ENCODE peak calls at places on chromosomes 2 and 18, in seven cellular contexts. One of them, this sample, is unnamed.

GRCh38 chr2:28009732-28010131 is 119.2 kb downstream of the BABAM2 start:
- DNase-seq in T-helper 1 cell: no peak
- DNase-seq in GM03348: no peak
- DNase-seq in Karpas-422: no peak
- DNase-seq in NCI-H1436: no peak
- DNase-seq in HL-60: no peak
- DNase-seq in NCI-H1092 treated with DMSO at 0.1 percent for 48 hours: no peak
- DNase-seq in this sample: peak

GRCh38 chr2:23632386-23632785 is 247.4 kb downstream of the KLHL29 start:
- DNase-seq in Karpas-422: no peak
- DNase-seq in HL-60: no peak
- DNase-seq in T-helper 1 cell: no peak
- DNase-seq in NCI-H1436: no peak
- DNase-seq in GM03348: no peak
- DNase-seq in NCI-H1092 treated with DMSO at 0.1 percent for 48 hours: no peak
- DNase-seq in this sample: no peak

GRCh38 chr2:177682006-177682405 is 289.4 kb downstream of the AGPS start:
- DNase-seq in NCI-H1092 treated with DMSO at 0.1 percent for 48 hours: no peak
- DNase-seq in GM03348: no peak
- DNase-seq in HL-60: no peak
- DNase-seq in T-helper 1 cell: no peak
- DNase-seq in NCI-H1436: no peak
- DNase-seq in Karpas-422: no peak
- DNase-seq in this sample: no peak

GRCh38 chr2:70553334-70553583 is 367 bp downstream of the TGFA start:
- DNase-seq in HL-60: no peak
- DNase-seq in Karpas-422: no peak
- DNase-seq in GM03348: no peak
- DNase-seq in T-helper 1 cell: no peak
- DNase-seq in NCI-H1436: no peak
- DNase-seq in NCI-H1092 treated with DMSO at 0.1 percent for 48 hours: peak
- DNase-seq in this sample: no peak

GRCh38 chr2:176494949-176495353 is 225.7 kb downstream of the MTX2 start:
- DNase-seq in T-helper 1 cell: no peak
- DNase-seq in HL-60: peak
- DNase-seq in NCI-H1092 treated with DMSO at 0.1 percent for 48 hours: no peak
- DNase-seq in NCI-H1436: no peak
- DNase-seq in Karpas-422: peak
- DNase-seq in GM03348: peak
- DNase-seq in this sample: no peak

GRCh38 chr2:83253848-83254247 is 1205.2 kb downstream of the SUCLG1 start:
- DNase-seq in Karpas-422: no peak
- DNase-seq in GM03348: no peak
- DNase-seq in NCI-H1436: no peak
- DNase-seq in HL-60: no peak
- DNase-seq in T-helper 1 cell: no peak
- DNase-seq in NCI-H1092 treated with DMSO at 0.1 percent for 48 hours: no peak
- DNase-seq in this sample: no peak

GRCh38 chr18:9260388-9261380 is 73.9 kb upstream of the TWSG1 start:
- DNase-seq in GM03348: no peak
- DNase-seq in Karpas-422: no peak
- DNase-seq in NCI-H1436: no peak
- DNase-seq in HL-60: no peak
- DNase-seq in T-helper 1 cell: no peak
- DNase-seq in NCI-H1092 treated with DMSO at 0.1 percent for 48 hours: no peak
- DNase-seq in this sample: no peak

GRCh38 chr2:96099861-96100798 is 16.2 kb downstream of the ADRA2B start:
- DNase-seq in NCI-H1092 treated with DMSO at 0.1 percent for 48 hours: no peak
- DNase-seq in HL-60: no peak
- DNase-seq in Karpas-422: no peak
- DNase-seq in NCI-H1436: no peak
- DNase-seq in T-helper 1 cell: no peak
- DNase-seq in GM03348: no peak
- DNase-seq in this sample: no peak

GRCh38 chr2:120934891-120935338 is 199.2 kb downstream of the GLI2 start:
- DNase-seq in T-helper 1 cell: no peak
- DNase-seq in Karpas-422: no peak
- DNase-seq in NCI-H1092 treated with DMSO at 0.1 percent for 48 hours: no peak
- DNase-seq in HL-60: no peak
- DNase-seq in GM03348: peak
- DNase-seq in NCI-H1436: no peak
- DNase-seq in this sample: peak

GRCh38 chr2:72142743-72143440 is 4.8 kb downstream of the CYP26B1 start:
- DNase-seq in NCI-H1092 treated with DMSO at 0.1 percent for 48 hours: no peak
- DNase-seq in Karpas-422: no peak
- DNase-seq in T-helper 1 cell: no peak
- DNase-seq in HL-60: no peak
- DNase-seq in GM03348: peak
- DNase-seq in NCI-H1436: no peak
- DNase-seq in this sample: no peak

GRCh38 chr2:98412751-98413445 is 31.8 kb upstream of the INPP4A start:
- DNase-seq in T-helper 1 cell: no peak
- DNase-seq in NCI-H1436: peak
- DNase-seq in HL-60: peak
- DNase-seq in GM03348: peak
- DNase-seq in Karpas-422: peak
- DNase-seq in NCI-H1092 treated with DMSO at 0.1 percent for 48 hours: peak
- DNase-seq in this sample: peak

GRCh38 chr2:158923641-158924040 is 44.8 kb upstream of the TANC1 start:
- DNase-seq in Karpas-422: no peak
- DNase-seq in T-helper 1 cell: no peak
- DNase-seq in HL-60: no peak
- DNase-seq in NCI-H1092 treated with DMSO at 0.1 percent for 48 hours: no peak
- DNase-seq in NCI-H1436: no peak
- DNase-seq in GM03348: no peak
- DNase-seq in this sample: no peak

GRCh38 chr2:5690231-5690630 is 2.0 kb upstream of the SOX11 start:
- DNase-seq in Karpas-422: no peak
- DNase-seq in HL-60: no peak
- DNase-seq in GM03348: no peak
- DNase-seq in NCI-H1436: no peak
- DNase-seq in NCI-H1092 treated with DMSO at 0.1 percent for 48 hours: peak
- DNase-seq in T-helper 1 cell: no peak
- DNase-seq in this sample: no peak

GRCh38 chr18:34772887-34773286 is 62.8 kb downstream of the DTNA start:
- DNase-seq in NCI-H1092 treated with DMSO at 0.1 percent for 48 hours: no peak
- DNase-seq in T-helper 1 cell: no peak
- DNase-seq in Karpas-422: no peak
- DNase-seq in GM03348: peak
- DNase-seq in NCI-H1436: no peak
- DNase-seq in HL-60: peak
- DNase-seq in this sample: peak

GRCh38 chr2:111662039-111662740 is 221.8 kb downstream of the ANAPC1 start:
- DNase-seq in Karpas-422: no peak
- DNase-seq in NCI-H1092 treated with DMSO at 0.1 percent for 48 hours: no peak
- DNase-seq in HL-60: no peak
- DNase-seq in NCI-H1436: no peak
- DNase-seq in GM03348: peak
- DNase-seq in T-helper 1 cell: no peak
- DNase-seq in this sample: peak

GRCh38 chr2:156956161-156956560 is 301.3 kb upstream of the GALNT5 start:
- DNase-seq in NCI-H1092 treated with DMSO at 0.1 percent for 48 hours: no peak
- DNase-seq in T-helper 1 cell: no peak
- DNase-seq in Karpas-422: no peak
- DNase-seq in HL-60: no peak
- DNase-seq in NCI-H1436: no peak
- DNase-seq in GM03348: no peak
- DNase-seq in this sample: peak

GRCh38 chr2:16952805-16953204 is 287.2 kb upstream of the CYRIA start:
- DNase-seq in GM03348: no peak
- DNase-seq in HL-60: no peak
- DNase-seq in T-helper 1 cell: no peak
- DNase-seq in NCI-H1092 treated with DMSO at 0.1 percent for 48 hours: no peak
- DNase-seq in Karpas-422: no peak
- DNase-seq in NCI-H1436: no peak
- DNase-seq in this sample: no peak

GRCh38 chr18:37538526-37539205 is 26.9 kb downstream of the CELF4 start:
- DNase-seq in T-helper 1 cell: no peak
- DNase-seq in GM03348: no peak
- DNase-seq in HL-60: no peak
- DNase-seq in Karpas-422: no peak
- DNase-seq in NCI-H1436: no peak
- DNase-seq in NCI-H1092 treated with DMSO at 0.1 percent for 48 hours: no peak
- DNase-seq in this sample: no peak

GRCh38 chr2:190583507-190584337 is 49.2 kb upstream of the NEMP2 start:
- DNase-seq in HL-60: no peak
- DNase-seq in NCI-H1436: no peak
- DNase-seq in NCI-H1092 treated with DMSO at 0.1 percent for 48 hours: no peak
- DNase-seq in T-helper 1 cell: no peak
- DNase-seq in GM03348: no peak
- DNase-seq in Karpas-422: peak
- DNase-seq in this sample: no peak

GRCh38 chr2:80086831-80087230 is 217.7 kb downstream of the LRRTM1 start:
- DNase-seq in T-helper 1 cell: no peak
- DNase-seq in NCI-H1092 treated with DMSO at 0.1 percent for 48 hours: no peak
- DNase-seq in Karpas-422: no peak
- DNase-seq in GM03348: peak
- DNase-seq in HL-60: no peak
- DNase-seq in NCI-H1436: no peak
- DNase-seq in this sample: peak

GRCh38 chr2:241494311-241494908 is 14.0 kb downstream of the STK25 start:
- DNase-seq in GM03348: no peak
- DNase-seq in Karpas-422: no peak
- DNase-seq in T-helper 1 cell: no peak
- DNase-seq in NCI-H1436: no peak
- DNase-seq in HL-60: no peak
- DNase-seq in NCI-H1092 treated with DMSO at 0.1 percent for 48 hours: no peak
- DNase-seq in this sample: no peak

This sample was measured in fibroblast of gingiva.